ENCODE peak calls at places on chromosomes 3 and 15, in six cellular contexts. B is GM12865, Q is amygdala, X is RWPE1, D is dorsolateral prefrontal cortex, E is T-helper 2 cell. H is an unnamed sample.

GRCh38 chr3:15064299-15064834 is 748 bp downstream of the MRPS25 start:
- DNase-seq in B (peak), Q (no peak), X (peak), D (no peak), E (no peak), H (peak)

GRCh38 chr3:14796403-14797077 is 22.2 kb upstream of the FGD5 start:
- DNase-seq in B (no peak), Q (no peak), X (no peak), D (no peak), E (no peak), H (no peak)

GRCh38 chr3:8942746-8943488 is 20.4 kb downstream of the RAD18 start:
- DNase-seq in B (no peak), Q (no peak), X (no peak), D (no peak), E (no peak), H (no peak)

GRCh38 chr15:90322531-90322930 is 29.6 kb upstream of the ZNF774 start:
- DNase-seq in B (no peak), Q (no peak), X (no peak), D (no peak), E (no peak), H (no peak)

GRCh38 chr3:8421267-8421666 is 80.4 kb upstream of the LMCD1 start:
- DNase-seq in B (no peak), Q (no peak), X (no peak), D (no peak), E (no peak), H (no peak)

GRCh38 chr15:45186771-45187577 is 792 bp downstream of the SHF start:
- DNase-seq in B (no peak), Q (no peak), X (no peak), D (no peak), E (no peak), H (peak)

GRCh38 chr15:51846066-51846462 is 16.6 kb downstream of the TMOD3 start:
- DNase-seq in B (no peak), Q (no peak), X (no peak), D (no peak), E (no peak), H (no peak)

GRCh38 chr15:74869726-74870407 is 3.3 kb downstream of the SCAMP2 start:
- DNase-seq in B (peak), Q (no peak), X (no peak), D (peak), E (no peak), H (no peak)

GRCh38 chr3:10189557-10190374 is 25.0 kb downstream of the IRAK2 start:
- DNase-seq in B (peak), Q (peak), X (peak), D (peak), E (no peak), H (peak)

GRCh38 chr3:25033407-25034029 is 394.5 kb upstream of the RARB start:
- DNase-seq in B (peak), Q (no peak), X (peak), D (peak), E (no peak), H (no peak)

GRCh38 chr15:75235760-75236729 is 22.1 kb upstream of the GOLGA6C start:
- DNase-seq in B (no peak), Q (no peak), X (no peak), D (no peak), E (no peak), H (peak)

GRCh38 chr3:12993022-12993622 is 80.1 kb downstream of the IQSEC1 start:
- DNase-seq in B (no peak), Q (no peak), X (no peak), D (no peak), E (no peak), H (peak)

GRCh38 chr3:27590437-27591320 is 106.5 kb upstream of the SLC4A7 start:
- DNase-seq in B (no peak), Q (no peak), X (peak), D (no peak), E (no peak), H (peak)

GRCh38 chr15:41494190-41494921 is 682 bp downstream of the ITPKA start:
- DNase-seq in B (peak), Q (no peak), X (peak), D (no peak), E (no peak), H (peak)

GRCh38 chr3:128009952-128010846 is 42.0 kb upstream of the SEC61A1 start:
- DNase-seq in B (no peak), Q (no peak), X (no peak), D (no peak), E (no peak), H (no peak)

GRCh38 chr3:182201769-182202168 is 490.0 kb downstream of the SOX2 start:
- DNase-seq in B (no peak), Q (no peak), X (no peak), D (no peak), E (no peak), H (no peak)

GRCh38 chr15:22952826-22953579 is 27.2 kb downstream of the CYFIP1 start:
- DNase-seq in B (no peak), Q (no peak), X (no peak), D (peak), E (no peak), H (peak)

GRCh38 chr3:12782172-12782815 is 14.2 kb upstream of the CAND2 start:
- DNase-seq in B (no peak), Q (no peak), X (no peak), D (no peak), E (no peak), H (no peak)

GRCh38 chr3:33061782-33062181 is 35.2 kb downstream of the GLB1 start:
- DNase-seq in B (peak), Q (no peak), X (no peak), D (no peak), E (no peak), H (peak)

GRCh38 chr3:39291903-39292329 is 12.1 kb upstream of the CX3CR1 start:
- DNase-seq in B (peak), Q (no peak), X (peak), D (peak), E (peak), H (peak)

GRCh38 chr3:134796313-134797079 is 1.4 kb downstream of the EPHB1 start:
- DNase-seq in B (no peak), Q (no peak), X (no peak), D (peak), E (no peak), H (peak)

GRCh38 chr3:178367817-178368617 is 168.2 kb upstream of the KCNMB2 start:
- DNase-seq in B (no peak), Q (no peak), X (peak), D (no peak), E (no peak), H (no peak)

GRCh38 chr3:154334973-154335420 is 10.7 kb upstream of the DHX36 start:
- DNase-seq in B (peak), Q (no peak), X (peak), D (no peak), E (no peak), H (no peak)

GRCh38 chr3:105686324-105686897 is 182.4 kb downstream of the CBLB start:
- DNase-seq in B (peak), Q (no peak), X (peak), D (no peak), E (no peak), H (peak)

GRCh38 chr15:77440378-77440999 is 19.8 kb downstream of the HMG20A start:
- DNase-seq in B (peak), Q (no peak), X (peak), D (no peak), E (no peak), H (peak)

GRCh38 chr15:92902020-92902419 is 1.9 kb downstream of the CHD2 start:
- DNase-seq in B (no peak), Q (no peak), X (no peak), D (no peak), E (no peak), H (no peak)

GRCh38 chr15:86231864-86232801 is 152.5 kb downstream of the AGBL1 start:
- DNase-seq in B (peak), Q (no peak), X (peak), D (peak), E (peak), H (no peak)

GRCh38 chr15:54250351-54250750 is 272.1 kb downstream of the UNC13C start:
- DNase-seq in B (no peak), Q (no peak), X (no peak), D (no peak), E (no peak), H (no peak)

GRCh38 chr3:196499061-196499460 is 4.5 kb downstream of the RNF168 start:
- DNase-seq in B (no peak), Q (no peak), X (no peak), D (no peak), E (no peak), H (no peak)

GRCh38 chr3:181417748-181418147 is 294.0 kb upstream of the SOX2 start:
- DNase-seq in B (no peak), Q (no peak), X (peak), D (peak), E (no peak), H (no peak)

GRCh38 chr3:23175361-23176073 is 27.6 kb upstream of the UBE2E2 start:
- DNase-seq in B (no peak), Q (no peak), X (no peak), D (no peak), E (no peak), H (peak)

GRCh38 chr15:100033140-100033857 is 300.1 kb upstream of the LYSMD4 start:
- DNase-seq in B (no peak), Q (no peak), X (no peak), D (no peak), E (no peak), H (no peak)

GRCh38 chr3:171948674-171949073 is 90.7 kb upstream of the FNDC3B start:
- DNase-seq in B (no peak), Q (no peak), X (no peak), D (no peak), E (no peak), H (no peak)

GRCh38 chr3:148791296-148791695 is 36.3 kb upstream of the CPB1 start:
- DNase-seq in B (no peak), Q (no peak), X (no peak), D (peak), E (no peak), H (no peak)

GRCh38 chr3:48634661-48635221 is 520 bp downstream of the SLC26A6 start:
- DNase-seq in B (peak), Q (no peak), X (peak), D (peak), E (peak), H (peak)

GRCh38 chr3:190012314-190012782 is 108.3 kb downstream of the P3H2 start:
- DNase-seq in B (no peak), Q (no peak), X (peak), D (no peak), E (no peak), H (no peak)

GRCh38 chr15:39172380-39173281 is 408.2 kb upstream of the THBS1 start:
- DNase-seq in B (peak), Q (no peak), X (no peak), D (peak), E (no peak), H (peak)

H was measured in osteoblast.